ENCODE peak calls at places on chromosomes 4 and X, in six cellular contexts. M is Peyer's patch, X is GM23338, N is esophagus squamous epithelium, J is testis, G is right lobe of liver. W is an unnamed sample. For H3K27me3, the result is how much of the 10 kb centered on the place peaks cover.

GRCh38 chrX:65723706-65724105 is 56.3 kb downstream of the MSN start:
- DNase-seq in X (no peak), N (no peak), J (no peak), M (no peak), G (no peak), W (no peak)

GRCh38 chr4:71713611-71714203 is 70.2 kb downstream of the GC start:
- DNase-seq in M (no peak), X (peak), N (no peak), J (no peak), G (no peak), W (peak)

GRCh38 chrX:125293792-125294780 is 25.6 kb upstream of the TEX13C start:
- DNase-seq in G (no peak), J (no peak), N (no peak), M (no peak), X (no peak), W (no peak)

GRCh38 chr4:157080605-157081004 is 4.7 kb downstream of the GLRB start:
- DNase-seq in G (no peak), M (no peak), X (no peak), N (no peak), J (no peak), W (no peak)

GRCh38 chr4:8722556-8722955 is 130.0 kb downstream of the CPZ start:
- DNase-seq in N (no peak), X (no peak), J (no peak), G (no peak), M (no peak), W (no peak)

GRCh38 chr4:76856183-76856969 is 41.6 kb downstream of the SOWAHB start:
- DNase-seq in G (peak), N (no peak), J (no peak), M (peak), X (no peak), W (no peak)

GRCh38 chr4:84691170-84691691 is 108.3 kb downstream of the CDS1 start:
- DNase-seq in X (peak), N (no peak), J (no peak), G (no peak), M (no peak), W (no peak)

GRCh38 chr4:74283614-74284013 is 24.7 kb upstream of the EPGN start:
- DNase-seq in X (no peak), G (no peak), N (no peak), J (no peak), M (no peak), W (no peak)

GRCh38 chr4:19024047-19024446 is 1002.5 kb upstream of the LCORL start:
- DNase-seq in N (no peak), X (no peak), M (no peak), G (no peak), J (no peak), W (no peak)

GRCh38 chr4:3297066-3297859 is 4.4 kb downstream of the RGS12 start:
- DNase-seq in G (peak), X (no peak), J (peak), N (no peak), M (no peak), W (no peak)

GRCh38 chrX:100883654-100884053 is 9.5 kb upstream of the NOX1 start:
- DNase-seq in M (no peak), J (no peak), N (no peak), X (peak), G (no peak), W (no peak)

GRCh38 chr4:72320185-72320948 is 248.7 kb downstream of the ADAMTS3 start:
- DNase-seq in G (no peak), J (no peak), X (no peak), N (no peak), M (no peak), W (no peak)

GRCh38 chr4:105909699-105910340 is 14.5 kb downstream of the NPNT start:
- DNase-seq in J (no peak), G (no peak), N (no peak), M (no peak), X (peak), W (no peak)

GRCh38 chr4:792729-793108 is 33.2 kb downstream of the CPLX1 start:
- DNase-seq in G (no peak), J (no peak), X (no peak), M (no peak), N (no peak), W (no peak)

GRCh38 chrX:46788902-46789301 is 30.0 kb upstream of the SLC9A7 start:
- DNase-seq in N (no peak), J (no peak), G (no peak), M (no peak), X (peak), W (no peak)

GRCh38 chrX:2703991-2704369 is 12.9 kb downstream of the CD99 start:
- DNase-seq in J (peak), N (no peak), M (peak), G (no peak), X (peak), W (peak)

GRCh38 chr4:98657531-98658286 is 702 bp downstream of the TSPAN5 start:
- DNase-seq in G (no peak), N (no peak), X (peak), J (peak), M (peak), W (peak)

GRCh38 chrX:47380268-47380667 is 9.9 kb downstream of the ZNF157 start:
- DNase-seq in J (peak), X (no peak), M (peak), G (no peak), N (no peak), W (peak)

GRCh38 chrX:87517571-87518141 is at the start of gene KLHL4:
- DNase-seq in M (no peak), N (no peak), J (peak), X (peak), G (no peak), W (no peak)

GRCh38 chr4:1048781-1049590 is 37.6 kb downstream of the FGFRL1 start:
- DNase-seq in M (peak), G (peak), N (no peak), J (no peak), X (no peak), W (no peak)

GRCh38 chrX:43025806-43026205 is 247.8 kb upstream of the PPP1R2C start:
- DNase-seq in N (no peak), G (no peak), J (no peak), M (no peak), X (no peak), W (no peak)

GRCh38 chr4:86834901-86835300 is 14.3 kb downstream of the SLC10A6 start:
- DNase-seq in M (no peak), X (no peak), G (no peak), J (no peak), N (no peak), W (no peak)

GRCh38 chr4:60463846-60464502 is 736.2 kb upstream of the ADGRL3 start:
- DNase-seq in M (no peak), J (no peak), N (no peak), G (no peak), X (peak), W (no peak)
- TF ChIP-seq CTCF in M (no peak), J (no peak), N (no peak), G (peak), X (peak), W (peak)

GRCh38 chrX:9638871-9639270 is 126.8 kb downstream of the GPR143 start:
- DNase-seq in X (no peak), N (no peak), M (no peak), G (no peak), J (no peak), W (no peak)

GRCh38 chrX:9646471-9647038 is 119.1 kb downstream of the GPR143 start:
- DNase-seq in N (no peak), J (peak), G (no peak), M (no peak), X (no peak), W (no peak)

GRCh38 chrX:9644335-9644734 is 121.3 kb downstream of the GPR143 start:
- DNase-seq in G (no peak), X (no peak), N (no peak), J (no peak), M (no peak), W (no peak)

GRCh38 chrX:9643807-9644206 is 121.8 kb downstream of the GPR143 start:
- DNase-seq in M (no peak), J (no peak), X (no peak), N (no peak), G (no peak), W (no peak)

GRCh38 chrX:9642270-9642995 is 123.2 kb downstream of the GPR143 start:
- DNase-seq in M (no peak), J (no peak), G (no peak), X (no peak), N (no peak), W (no peak)
- H3K27ac ChIP-seq in M (no peak), J (no peak), G (no peak), X (no peak), N (no peak), W (no peak)

GRCh38 chrX:56736219-56736618 is 7.2 kb downstream of the NBDY start:
- DNase-seq in N (no peak), X (no peak), G (no peak), M (no peak), J (no peak), W (no peak)

GRCh38 chrX:56738670-56739069 is 9.6 kb downstream of the NBDY start:
- DNase-seq in G (no peak), M (no peak), X (no peak), N (no peak), J (no peak), W (no peak)

GRCh38 chrX:56728752-56729151 is 291 bp upstream of the NBDY start:
- DNase-seq in J (peak), N (no peak), X (peak), M (no peak), G (no peak), W (peak)

GRCh38 chrX:56729152-56729557 is at the start of gene NBDY:
- DNase-seq in N (no peak), X (peak), G (peak), M (peak), J (peak), W (peak)

DNA sequence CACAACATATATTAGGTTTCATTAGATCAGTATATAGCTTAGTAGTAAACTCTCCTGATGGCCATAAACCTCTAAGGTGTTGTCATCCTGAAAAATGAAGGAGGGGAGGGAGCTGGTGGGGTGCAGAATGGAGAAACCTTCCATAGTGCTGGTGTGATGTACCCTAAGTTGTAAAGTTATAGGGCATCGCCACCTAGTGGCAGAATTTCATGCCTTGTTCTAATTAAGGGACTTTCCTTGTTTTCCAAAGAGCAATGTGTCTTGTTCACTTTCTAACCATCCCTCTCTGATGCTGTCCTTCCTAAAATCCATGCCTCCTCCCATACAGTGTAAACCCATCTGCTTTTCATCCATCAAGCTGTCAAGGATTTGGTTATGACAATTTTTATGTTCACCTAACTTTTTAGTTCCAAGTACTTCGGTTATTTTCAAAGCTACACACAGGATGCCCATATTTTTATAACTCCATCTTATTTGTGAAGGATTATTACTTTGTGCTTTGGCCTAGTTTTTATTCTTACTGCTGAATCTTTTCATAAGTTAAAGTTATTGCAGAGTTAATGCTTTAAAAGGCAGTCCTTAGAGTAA is 4.5 kb downstream of the NBDY start:
- DNase-seq in M (no peak), N (no peak), G (no peak), X (peak), J (peak), W (peak)
- H3K27me3 ChIP-seq in M (under half), N (under half), G (under half), X (under half), J (under half), W (under half)

DNA sequence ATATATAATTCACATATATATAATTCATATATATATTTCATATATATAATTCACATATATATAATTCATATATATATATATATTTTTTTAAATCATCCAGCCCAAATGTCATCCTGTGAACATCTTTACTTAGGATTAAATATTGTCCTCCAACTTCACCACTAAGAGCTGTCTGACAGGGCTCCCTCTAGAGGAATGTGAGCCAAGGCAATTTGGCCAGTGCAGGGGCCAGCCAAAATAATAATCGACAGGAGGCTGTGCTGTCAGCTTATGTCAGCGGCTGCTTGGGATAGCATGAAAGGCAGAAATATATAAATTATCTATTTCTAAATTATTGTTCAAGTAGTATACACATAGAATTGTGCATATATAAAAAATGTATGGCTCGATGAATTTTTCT is 29.5 kb downstream of the EGFL6 start:
- DNase-seq in G (no peak), J (no peak), M (no peak), N (no peak), X (peak), W (no peak)
- TF ChIP-seq CTCF in G (no peak), J (no peak), M (no peak), N (no peak), X (no peak), W (no peak)

GRCh38 chr4:107857741-107858140 is 33.0 kb downstream of the SGMS2 start:
- DNase-seq in J (no peak), N (no peak), X (no peak), M (no peak), G (no peak), W (no peak)
- H3K27ac ChIP-seq in J (no peak), N (no peak), X (no peak), M (no peak), G (no peak), W (peak)

GRCh38 chrX:106903291-106903820 is at the start of gene RIPPLY1:
- DNase-seq in J (no peak), X (no peak), M (no peak), N (no peak), G (no peak), W (no peak)

GRCh38 chrX:106899841-106900240 is 3.3 kb downstream of the RIPPLY1 start:
- DNase-seq in G (no peak), J (no peak), N (no peak), X (no peak), M (no peak), W (no peak)

GRCh38 chrX:106901781-106902219 is 1.3 kb downstream of the RIPPLY1 start:
- DNase-seq in G (peak), M (no peak), X (no peak), N (no peak), J (no peak), W (no peak)

GRCh38 chrX:106902684-106903083 is 457 bp downstream of the RIPPLY1 start:
- DNase-seq in X (no peak), J (no peak), M (no peak), G (no peak), N (no peak), W (no peak)

GRCh38 chrX:106901341-106901740 is 1.8 kb downstream of the RIPPLY1 start:
- DNase-seq in X (no peak), J (no peak), M (no peak), G (peak), N (no peak), W (no peak)
- H3K27me3 ChIP-seq in X (under half), J (under half), M (under half), G (under half), N (under half), W (under half)

GRCh38 chr4:52548818-52549570 is 110.1 kb downstream of the USP46 start:
- DNase-seq in M (no peak), N (no peak), X (no peak), J (no peak), G (no peak), W (no peak)

GRCh38 chr4:52550186-52550585 is 108.9 kb downstream of the USP46 start:
- DNase-seq in J (no peak), G (no peak), N (no peak), X (no peak), M (no peak), W (no peak)

GRCh38 chr4:52546449-52546848 is 112.7 kb downstream of the USP46 start:
- DNase-seq in X (no peak), N (no peak), J (peak), M (no peak), G (no peak), W (no peak)

GRCh38 chr4:52545099-52546069 is 113.7 kb downstream of the USP46 start:
- DNase-seq in N (no peak), X (peak), M (peak), G (peak), J (peak), W (peak)
- TF ChIP-seq CTCF in N (peak), X (peak), M (peak), G (peak), J (peak), W (peak)